ENCODE peak calls at places on chromosomes 13 and 19, in five cellular contexts. One of them, this sample, is unnamed. For H3K4me1, the result is how much of the 10 kb centered on the place peaks cover.

GRCh38 chr13:29162638-29163037 is 342.5 kb downstream of the MTUS2 start:
- DNase-seq in ovary: no peak
- DNase-seq in heart left ventricle: no peak
- DNase-seq in Peyer's patch: no peak
- DNase-seq in tibial artery: no peak
- DNase-seq in this sample: no peak

GRCh38 chr13:78589206-78589605 is 14.1 kb downstream of the POU4F1 start:
- DNase-seq in Peyer's patch: no peak
- DNase-seq in tibial artery: no peak
- DNase-seq in heart left ventricle: peak
- DNase-seq in ovary: no peak
- DNase-seq in this sample: peak

GRCh38 chr13:44425815-44426078 is 52.1 kb downstream of the SERP2 start:
- DNase-seq in heart left ventricle: no peak
- DNase-seq in ovary: no peak
- DNase-seq in Peyer's patch: no peak
- DNase-seq in tibial artery: no peak
- DNase-seq in this sample: no peak

GRCh38 chr13:30739646-30740642 is 4.6 kb downstream of the ALOX5AP start:
- DNase-seq in tibial artery: no peak
- DNase-seq in Peyer's patch: peak
- DNase-seq in heart left ventricle: no peak
- DNase-seq in ovary: no peak
- DNase-seq in this sample: no peak

GRCh38 chr19:35318679-35319448 is 10.1 kb upstream of the CD22 start:
- DNase-seq in tibial artery: peak
- DNase-seq in Peyer's patch: peak
- DNase-seq in heart left ventricle: no peak
- DNase-seq in ovary: peak
- DNase-seq in this sample: peak

GRCh38 chr13:32045963-32046785 is 14.6 kb downstream of the FRY start:
- DNase-seq in heart left ventricle: no peak
- DNase-seq in tibial artery: no peak
- DNase-seq in ovary: no peak
- DNase-seq in Peyer's patch: no peak
- DNase-seq in this sample: no peak

GRCh38 chr19:6393982-6394412 is 1.0 kb upstream of the GTF2F1 start:
- DNase-seq in ovary: no peak
- DNase-seq in heart left ventricle: no peak
- DNase-seq in tibial artery: no peak
- DNase-seq in Peyer's patch: peak
- DNase-seq in this sample: no peak

GRCh38 chr13:100388923-100389322 is 199.7 kb downstream of the GGACT start:
- DNase-seq in heart left ventricle: no peak
- DNase-seq in Peyer's patch: no peak
- DNase-seq in ovary: no peak
- DNase-seq in tibial artery: no peak
- DNase-seq in this sample: no peak

GRCh38 chr19:8831832-8832131 is 322 bp downstream of the ZNF558 start:
- DNase-seq in Peyer's patch: no peak
- DNase-seq in tibial artery: no peak
- DNase-seq in ovary: no peak
- DNase-seq in heart left ventricle: no peak
- DNase-seq in this sample: no peak

GRCh38 chr13:73657821-73658540 is 476.2 kb downstream of the KLF12 start:
- DNase-seq in tibial artery: peak
- DNase-seq in heart left ventricle: peak
- DNase-seq in ovary: no peak
- DNase-seq in Peyer's patch: no peak
- DNase-seq in this sample: peak

GRCh38 chr13:22061806-22062391 is 391.0 kb downstream of the FGF9 start:
- DNase-seq in tibial artery: no peak
- DNase-seq in Peyer's patch: no peak
- DNase-seq in heart left ventricle: no peak
- DNase-seq in ovary: no peak
- DNase-seq in this sample: no peak

GRCh38 chr19:7869453-7869909 is 4.7 kb downstream of the PRR36 start:
- DNase-seq in ovary: peak
- DNase-seq in Peyer's patch: peak
- DNase-seq in heart left ventricle: peak
- DNase-seq in tibial artery: no peak
- DNase-seq in this sample: peak

GRCh38 chr13:34748078-34748477 is 194.0 kb upstream of the NBEA start:
- DNase-seq in tibial artery: peak
- DNase-seq in heart left ventricle: peak
- DNase-seq in ovary: peak
- DNase-seq in Peyer's patch: no peak
- DNase-seq in this sample: peak

GRCh38 chr13:29901714-29902631 is 51.6 kb upstream of the UBL3 start:
- DNase-seq in tibial artery: no peak
- DNase-seq in heart left ventricle: peak
- DNase-seq in ovary: peak
- DNase-seq in Peyer's patch: peak
- DNase-seq in this sample: no peak

GRCh38 chr13:29707876-29708543 is 112.5 kb upstream of the SLC7A1 start:
- DNase-seq in tibial artery: no peak
- DNase-seq in Peyer's patch: peak
- DNase-seq in ovary: no peak
- DNase-seq in heart left ventricle: no peak
- DNase-seq in this sample: peak

GRCh38 chr19:45349430-45349941 is 8.9 kb downstream of the KLC3 start:
- DNase-seq in heart left ventricle: no peak
- DNase-seq in ovary: no peak
- DNase-seq in Peyer's patch: no peak
- DNase-seq in tibial artery: no peak
- DNase-seq in this sample: no peak

GRCh38 chr19:5228932-5229777 is 111.5 kb downstream of the PTPRS start:
- DNase-seq in heart left ventricle: no peak
- DNase-seq in tibial artery: no peak
- DNase-seq in ovary: peak
- DNase-seq in Peyer's patch: no peak
- DNase-seq in this sample: peak

GRCh38 chr19:57867868-57868492 is 18.3 kb downstream of the ZNF587 start:
- DNase-seq in Peyer's patch: no peak
- DNase-seq in heart left ventricle: no peak
- DNase-seq in ovary: no peak
- DNase-seq in tibial artery: no peak
- DNase-seq in this sample: no peak

GRCh38 chr19:46065486-46065885 is 24.7 kb upstream of the IGFL4 start:
- DNase-seq in ovary: no peak
- DNase-seq in heart left ventricle: no peak
- DNase-seq in Peyer's patch: no peak
- DNase-seq in tibial artery: no peak
- DNase-seq in this sample: no peak

GRCh38 chr19:45340899-45341453 is 426 bp downstream of the KLC3 start:
- DNase-seq in heart left ventricle: no peak
- DNase-seq in ovary: no peak
- DNase-seq in Peyer's patch: no peak
- DNase-seq in tibial artery: no peak
- DNase-seq in this sample: no peak

GRCh38 chr19:5434351-5434917 is 20.8 kb upstream of the ZNRF4 start:
- DNase-seq in ovary: no peak
- DNase-seq in heart left ventricle: no peak
- DNase-seq in tibial artery: no peak
- DNase-seq in Peyer's patch: no peak
- DNase-seq in this sample: no peak

GRCh38 chr13:98938801-98939200 is 39.1 kb downstream of the DOCK9 start:
- DNase-seq in heart left ventricle: no peak
- DNase-seq in ovary: no peak
- DNase-seq in Peyer's patch: no peak
- DNase-seq in tibial artery: no peak
- DNase-seq in this sample: no peak

GRCh38 chr13:47794963-47795362 is 206.1 kb downstream of the SUCLA2 start:
- DNase-seq in ovary: no peak
- DNase-seq in heart left ventricle: no peak
- DNase-seq in tibial artery: no peak
- DNase-seq in Peyer's patch: no peak
- DNase-seq in this sample: no peak
- TF ChIP-seq CTCF in ovary: no peak
- TF ChIP-seq CTCF in heart left ventricle: no peak
- TF ChIP-seq CTCF in tibial artery: peak
- TF ChIP-seq CTCF in Peyer's patch: peak
- TF ChIP-seq CTCF in this sample: no peak

GRCh38 chr19:54206831-54207177 is 6.1 kb downstream of the RPS9 start:
- DNase-seq in ovary: no peak
- DNase-seq in Peyer's patch: no peak
- DNase-seq in heart left ventricle: no peak
- DNase-seq in tibial artery: no peak
- DNase-seq in this sample: no peak

GRCh38 chr19:54209058-54209747 is 8.5 kb downstream of the RPS9 start:
- DNase-seq in Peyer's patch: no peak
- DNase-seq in tibial artery: no peak
- DNase-seq in heart left ventricle: no peak
- DNase-seq in ovary: peak
- DNase-seq in this sample: no peak

GRCh38 chr19:54208784-54209057 is 8.1 kb downstream of the RPS9 start:
- DNase-seq in Peyer's patch: no peak
- DNase-seq in ovary: no peak
- DNase-seq in tibial artery: no peak
- DNase-seq in heart left ventricle: no peak
- DNase-seq in this sample: no peak

GRCh38 chr19:54209748-54210494 is 9.3 kb downstream of the RPS9 start:
- DNase-seq in Peyer's patch: peak
- DNase-seq in tibial artery: peak
- DNase-seq in ovary: peak
- DNase-seq in heart left ventricle: peak
- DNase-seq in this sample: peak

GRCh38 chr19:54207908-54208783 is 7.5 kb downstream of the RPS9 start:
- DNase-seq in tibial artery: no peak
- DNase-seq in heart left ventricle: peak
- DNase-seq in ovary: peak
- DNase-seq in Peyer's patch: peak
- DNase-seq in this sample: peak
- H3K4me1 ChIP-seq in tibial artery: under half
- H3K4me1 ChIP-seq in heart left ventricle: under half
- H3K4me1 ChIP-seq in ovary: under half
- H3K4me1 ChIP-seq in Peyer's patch: under half
- H3K4me1 ChIP-seq in this sample: half or more

DNA sequence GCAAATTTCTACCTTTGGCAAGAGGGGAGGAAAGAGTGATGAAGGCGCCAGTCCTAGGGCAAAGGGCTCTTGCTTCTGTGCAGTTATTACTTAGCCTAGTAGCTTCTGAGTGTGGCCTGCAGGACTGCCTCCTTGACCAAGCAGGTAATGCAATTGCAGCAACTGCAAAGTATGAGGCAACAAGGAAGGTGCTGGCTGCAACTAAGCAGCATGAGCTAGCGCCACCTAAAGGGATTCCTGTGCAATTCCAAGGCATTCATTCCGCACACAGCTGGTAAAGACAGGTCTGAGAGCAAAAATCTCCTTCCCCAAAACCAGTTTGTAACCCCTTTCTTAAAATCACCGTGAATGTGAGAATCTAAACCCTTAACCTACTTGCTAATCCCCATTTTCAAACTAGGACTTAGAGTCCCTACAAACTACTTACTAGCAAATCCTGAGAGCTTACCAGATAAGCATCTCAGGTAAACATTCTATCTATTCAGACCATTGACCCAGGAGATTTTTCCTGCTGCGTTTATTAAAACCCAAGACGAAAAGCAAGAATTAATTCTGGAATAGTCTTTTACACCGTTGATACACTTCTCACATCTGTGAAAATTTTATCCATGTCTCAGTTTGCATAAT is 62.9 kb downstream of the DCT start:
- DNase-seq in ovary: no peak
- DNase-seq in Peyer's patch: no peak
- DNase-seq in tibial artery: no peak
- DNase-seq in heart left ventricle: no peak
- DNase-seq in this sample: peak
- TF ChIP-seq CTCF in ovary: no peak
- TF ChIP-seq CTCF in Peyer's patch: peak
- TF ChIP-seq CTCF in tibial artery: peak
- TF ChIP-seq CTCF in heart left ventricle: no peak
- TF ChIP-seq CTCF in this sample: peak

GRCh38 chr19:41552558-41552957 is 23.4 kb upstream of the CEACAM21 start:
- DNase-seq in tibial artery: no peak
- DNase-seq in ovary: no peak
- DNase-seq in Peyer's patch: peak
- DNase-seq in heart left ventricle: no peak
- DNase-seq in this sample: no peak
- H3K4me1 ChIP-seq in tibial artery: under half
- H3K4me1 ChIP-seq in ovary: under half
- H3K4me1 ChIP-seq in Peyer's patch: under half
- H3K4me1 ChIP-seq in heart left ventricle: under half
- H3K4me1 ChIP-seq in this sample: under half

GRCh38 chr19:12783226-12783848 is 7.9 kb upstream of the JUNB start:
- DNase-seq in heart left ventricle: no peak
- DNase-seq in tibial artery: no peak
- DNase-seq in ovary: no peak
- DNase-seq in Peyer's patch: no peak
- DNase-seq in this sample: no peak

GRCh38 chr19:12782174-12782423 is 6.7 kb upstream of the HOOK2 start:
- DNase-seq in tibial artery: no peak
- DNase-seq in heart left ventricle: no peak
- DNase-seq in ovary: no peak
- DNase-seq in Peyer's patch: peak
- DNase-seq in this sample: no peak

GRCh38 chr19:12784394-12784870 is 6.9 kb upstream of the JUNB start:
- DNase-seq in Peyer's patch: no peak
- DNase-seq in tibial artery: no peak
- DNase-seq in heart left ventricle: no peak
- DNase-seq in ovary: no peak
- DNase-seq in this sample: no peak

GRCh38 chr19:12783849-12784393 is 7.4 kb upstream of the JUNB start:
- DNase-seq in tibial artery: peak
- DNase-seq in heart left ventricle: peak
- DNase-seq in ovary: peak
- DNase-seq in Peyer's patch: peak
- DNase-seq in this sample: peak

GRCh38 chr19:12782424-12783225 is 7.3 kb upstream of the HOOK2 start:
- DNase-seq in heart left ventricle: peak
- DNase-seq in tibial artery: peak
- DNase-seq in Peyer's patch: peak
- DNase-seq in ovary: peak
- DNase-seq in this sample: peak
- TF ChIP-seq CTCF in heart left ventricle: no peak
- TF ChIP-seq CTCF in tibial artery: no peak
- TF ChIP-seq CTCF in Peyer's patch: peak
- TF ChIP-seq CTCF in ovary: no peak
- TF ChIP-seq CTCF in this sample: no peak

DNA sequence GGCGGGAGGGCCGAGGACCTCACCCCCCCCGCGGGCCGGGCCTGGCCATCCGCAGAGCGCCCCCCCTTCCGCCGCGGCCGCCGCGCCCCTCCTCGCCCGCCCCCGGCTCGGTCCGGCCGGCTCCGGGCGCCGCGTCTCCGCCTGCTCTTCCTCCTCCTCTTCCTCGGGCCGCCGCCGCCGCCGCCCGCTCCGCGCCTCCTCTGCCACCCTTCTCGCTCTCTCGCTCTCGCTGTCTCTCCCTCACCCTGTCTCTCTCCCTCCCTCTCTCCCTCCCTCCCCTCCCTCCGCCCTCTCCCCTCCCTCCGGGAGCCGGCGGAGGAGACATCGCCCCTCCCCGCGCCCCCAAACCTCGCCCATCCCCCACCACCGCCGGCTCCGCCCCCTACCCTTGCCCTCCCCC is at the start of gene SHANK1:
- DNase-seq in heart left ventricle: no peak
- DNase-seq in ovary: peak
- DNase-seq in Peyer's patch: no peak
- DNase-seq in tibial artery: no peak
- DNase-seq in this sample: no peak
- H3K4me1 ChIP-seq in heart left ventricle: under half
- H3K4me1 ChIP-seq in ovary: under half
- H3K4me1 ChIP-seq in Peyer's patch: under half
- H3K4me1 ChIP-seq in tibial artery: under half
- H3K4me1 ChIP-seq in this sample: under half